ENCODE peak calls at places on chromosomes 12 and 14, in six cellular contexts. J is SK-N-SH, G is upper lobe of right lung, R is mammary epithelial cell, C is adrenal gland, B is ovary. M is an unnamed sample.

GRCh38 chr14:90837355-90837754 is 21.1 kb upstream of the TTC7B start:
- DNase-seq in B (no peak), J (no peak), G (no peak), R (no peak), C (no peak), M (no peak)

GRCh38 chr14:92443167-92443566 is 70.4 kb upstream of the RIN3 start:
- DNase-seq in C (no peak), G (no peak), R (no peak), J (no peak), B (no peak), M (no peak)

GRCh38 chr12:124828264-124829007 is 35.2 kb downstream of the SCARB1 start:
- DNase-seq in G (no peak), R (peak; percentile 87), C (peak; percentile 81), B (no peak), J (no peak), M (no peak)

GRCh38 chr12:31368666-31369361 is 42.9 kb upstream of the SINHCAF start:
- DNase-seq in J (no peak), R (no peak), B (no peak), G (peak; percentile 21), C (no peak), M (no peak)

GRCh38 chr14:31766315-31766892 is 205.2 kb downstream of the NUBPL start:
- DNase-seq in R (no peak), B (no peak), G (no peak), J (no peak), C (no peak), M (no peak)

GRCh38 chr14:44347316-44347715 is 159.8 kb downstream of the FSCB start:
- DNase-seq in R (no peak), C (no peak), J (no peak), B (no peak), G (no peak), M (no peak)

GRCh38 chr12:110670161-110670701 is 18.7 kb downstream of the HVCN1 start:
- DNase-seq in R (no peak), C (no peak), J (no peak), B (no peak), G (no peak), M (no peak)

GRCh38 chr12:5232291-5232690 is 188.6 kb downstream of the KCNA5 start:
- DNase-seq in R (peak; percentile 12), C (no peak), J (no peak), G (no peak), B (no peak), M (no peak)

GRCh38 chr12:80935076-80935475 is 2.7 kb downstream of the LIN7A start:
- DNase-seq in R (no peak), J (no peak), C (no peak), B (no peak), G (no peak), M (no peak)

GRCh38 chr14:72663076-72663487 is 230.8 kb downstream of the DPF3 start:
- DNase-seq in C (no peak), R (no peak), B (no peak), G (no peak), J (no peak), M (no peak)

GRCh38 chr12:124527861-124528561 is 39.4 kb downstream of the NCOR2 start:
- DNase-seq in C (no peak), J (no peak), G (no peak), B (no peak), R (no peak), M (no peak)

GRCh38 chr12:2244013-2244861 is 191.4 kb downstream of the CACNA1C start:
- DNase-seq in C (peak; percentile 33), G (no peak), B (peak; percentile 33), J (no peak), R (peak; percentile 26), M (no peak)

GRCh38 chr12:124428136-124428791 is 133.4 kb downstream of the RFLNA start:
- DNase-seq in C (peak; percentile 47), G (no peak), J (peak; percentile 91), B (no peak), R (no peak), M (no peak)

GRCh38 chr12:57522887-57523705 is 472 bp downstream of the MBD6 start:
- DNase-seq in R (peak; percentile 23), G (peak; percentile 89), B (peak; percentile 77), J (no peak), C (peak; percentile 65), M (peak; percentile 86)

GRCh38 chr14:51095854-51096823 is 1.2 kb upstream of the TRIM9 start:
- DNase-seq in J (peak; percentile 31), G (no peak), R (peak; percentile 48), C (peak; percentile 51), B (peak; percentile 25), M (no peak)

GRCh38 chr12:124774054-124774461 is 89.6 kb downstream of the SCARB1 start:
- DNase-seq in J (no peak), B (peak; percentile 29), G (no peak), C (peak; percentile 72), R (no peak), M (no peak)

GRCh38 chr12:92898755-92899154 is 30.3 kb downstream of the EEA1 start:
- DNase-seq in C (no peak), G (no peak), J (no peak), R (peak; percentile 56), B (no peak), M (no peak)

GRCh38 chr14:100688598-100689499 is 37.8 kb upstream of the DLK1 start:
- DNase-seq in R (peak; percentile 48), C (no peak), G (no peak), B (no peak), J (no peak), M (no peak)

GRCh38 chr12:53190108-53190729 is 9.5 kb upstream of the CSAD start:
- DNase-seq in R (peak; percentile 28), J (peak; percentile 79), C (peak; percentile 75), B (peak; percentile 67), G (peak; percentile 76), M (peak; percentile 76)

GRCh38 chr12:109680521-109681030 is 33.0 kb upstream of the FAM222A start:
- DNase-seq in B (no peak), J (no peak), G (no peak), R (no peak), C (peak; percentile 42), M (no peak)

GRCh38 chr12:55728185-55728931 is 451 bp downstream of the CD63 start:
- DNase-seq in R (peak; percentile 44), G (peak; percentile 93), B (peak; percentile 90), C (peak; percentile 84), J (peak; percentile 82), M (no peak)

GRCh38 chr12:96308881-96309280 is 91.4 kb downstream of the CDK17 start:
- DNase-seq in G (no peak), J (no peak), B (no peak), C (no peak), R (no peak), M (no peak)

GRCh38 chr14:99587463-99588278 is 16.3 kb downstream of the CCDC85C start:
- DNase-seq in C (peak; percentile 53), B (no peak), G (no peak), J (no peak), R (no peak), M (no peak)

GRCh38 chr14:99589031-99589441 is 15.0 kb downstream of the CCDC85C start:
- DNase-seq in R (no peak), C (no peak), J (no peak), G (no peak), B (no peak), M (no peak)

GRCh38 chr14:99592394-99592793 is 11.6 kb downstream of the CCDC85C start:
- DNase-seq in R (no peak), B (no peak), C (no peak), J (no peak), G (no peak), M (no peak)

GRCh38 chr14:99590746-99591555 is 13.1 kb downstream of the CCDC85C start:
- DNase-seq in G (no peak), B (no peak), J (peak; percentile 88), C (peak; percentile 93), R (no peak), M (no peak)

DNA sequence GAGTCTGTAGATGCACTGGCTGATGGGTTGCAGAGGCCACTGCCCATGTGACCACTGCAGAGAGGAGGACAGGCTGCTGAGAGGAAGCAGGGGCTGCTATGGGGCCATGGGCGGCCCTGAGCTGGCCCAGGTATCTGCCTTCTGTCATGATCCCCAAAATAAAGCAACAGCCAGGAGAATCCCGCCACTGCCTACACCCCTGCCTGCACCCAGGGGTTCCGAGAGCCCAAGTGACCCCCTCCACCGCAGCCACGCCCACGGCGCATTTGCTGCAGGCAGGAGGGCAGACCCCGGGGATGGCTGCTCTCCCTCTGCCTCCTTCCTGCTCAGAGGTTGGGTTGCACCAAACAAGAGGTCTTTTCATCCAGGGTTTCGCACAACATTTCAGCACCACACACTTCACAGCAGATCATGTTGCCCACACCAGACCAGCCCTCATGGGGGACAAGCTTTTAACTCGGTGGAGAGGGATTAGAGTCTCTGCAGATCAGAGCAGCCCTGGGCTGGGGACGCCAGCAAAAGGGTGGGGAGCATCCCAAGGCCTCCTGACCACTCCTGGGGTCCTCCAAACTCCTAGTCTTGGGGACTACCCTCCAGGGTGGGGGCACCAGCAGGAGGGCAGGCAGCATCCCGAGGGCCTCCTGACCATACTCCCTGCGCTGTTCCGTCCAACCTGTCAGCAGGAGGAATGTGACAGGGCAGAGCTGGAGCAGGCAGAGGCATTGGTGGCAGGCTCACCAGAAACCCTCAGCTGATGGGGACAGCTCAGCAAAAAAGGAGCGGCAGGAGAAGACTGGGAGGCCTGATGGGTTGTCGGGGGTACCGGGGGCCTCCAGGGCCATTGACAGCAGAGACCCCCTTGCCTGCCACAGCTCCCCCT is 14.1 kb downstream of the CCDC85C start:
- DNase-seq in G (no peak), R (no peak), J (no peak), C (no peak), B (no peak), M (no peak)
- H3K4me3 ChIP-seq in G (no peak overlapping the region), R (no peak overlapping the region), J (no peak overlapping the region), C (no peak overlapping the region), B (no peak overlapping the region), M (no peak overlapping the region)

GRCh38 chr12:54398995-54399793 is 14.7 kb upstream of the ZNF385A start:
- DNase-seq in J (peak; percentile 89), C (peak; percentile 93), G (peak; percentile 89), R (peak; percentile 72), B (peak; percentile 92), M (peak; percentile 88)
- H3K27ac ChIP-seq in J (no peak overlapping the region), C (no peak overlapping the region), G (no peak overlapping the region), R (no peak overlapping the region), B (no peak overlapping the region), M (no peak overlapping the region)

DNA sequence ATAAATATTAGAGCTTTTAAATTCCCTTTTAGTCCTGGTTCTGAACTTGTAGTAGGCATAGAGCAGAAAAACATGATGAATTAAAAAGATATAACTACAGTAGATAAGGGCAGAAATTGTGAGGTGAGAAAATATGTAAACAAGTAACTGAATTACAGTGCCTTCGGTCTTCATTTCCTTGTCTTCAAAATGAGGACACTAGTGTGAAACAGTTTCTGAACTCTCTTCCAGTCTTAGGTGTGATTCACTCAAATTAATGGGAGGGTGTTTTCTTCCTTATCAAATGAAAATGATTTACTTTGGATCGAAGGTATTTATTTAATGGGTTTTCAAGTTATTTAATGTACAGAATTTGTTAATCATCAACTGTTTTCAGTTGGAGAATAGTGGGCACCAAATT is 1.5 kb downstream of the FGD4 start:
- DNase-seq in B (no peak), R (no peak), G (no peak), C (no peak), J (no peak), M (no peak)
- H3K4me3 ChIP-seq in B (peak overlapping the region; percentile 55), R (peak overlapping the region; percentile 72), G (peak overlapping the region; percentile 65), C (no peak overlapping the region), J (no peak overlapping the region), M (peak overlapping the region; percentile 90)

DNA sequence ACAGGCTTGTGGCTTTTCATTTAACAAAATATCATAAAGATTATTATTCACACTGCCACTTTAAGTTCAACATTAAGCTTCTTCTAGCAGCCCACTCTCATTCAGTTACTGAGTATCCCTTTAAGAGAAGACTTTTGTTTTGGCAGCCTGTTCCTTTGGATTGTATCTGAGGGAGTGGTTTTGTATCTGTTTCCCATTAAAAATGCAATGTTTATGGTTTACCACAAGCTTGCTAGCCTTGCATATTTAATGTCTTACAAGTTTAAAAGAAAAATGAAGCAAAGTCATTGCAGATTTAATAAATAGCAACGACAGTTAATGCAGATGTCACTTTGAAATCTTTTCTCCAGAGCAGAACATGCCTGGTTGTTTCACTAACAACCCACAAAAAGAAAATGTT is 2.0 kb downstream of the DCN start:
- DNase-seq in C (no peak), G (no peak), R (no peak), J (peak; percentile 7), B (no peak), M (no peak)
- H3K27ac ChIP-seq in C (peak overlapping the region; percentile 55), G (peak overlapping the region; percentile 76), R (no peak overlapping the region), J (peak overlapping the region; percentile 53), B (peak overlapping the region; percentile 89), M (peak overlapping the region; percentile 53)